ENCODE peak calls at places on chromosomes 3 and 15, in four cellular contexts. One of them, this sample, is unnamed.
A peak's percentile ranks its signal among the peaks of the same experiment; 100 is the strongest.

GRCh38 chr3:107143206-107143605 is 234.0 kb upstream of the CCDC54 start:
- DNase-seq in activated naive CD4-positive, alpha-beta T cell: no peak
- DNase-seq in effector memory CD8-positive, alpha-beta T cell: no peak
- DNase-seq in activated T-cell treated with anti-CD3 and anti-CD28 coated beads for 1 hour: no peak
- DNase-seq in this sample: no peak

GRCh38 chr15:67063689-67064606 is 1.5 kb upstream of the SMAD3 start:
- DNase-seq in activated naive CD4-positive, alpha-beta T cell: no peak
- DNase-seq in effector memory CD8-positive, alpha-beta T cell: no peak
- DNase-seq in activated T-cell treated with anti-CD3 and anti-CD28 coated beads for 1 hour: no peak
- DNase-seq in this sample: no peak

GRCh38 chr15:72616491-72617210 is 37.8 kb upstream of the GOLGA6B start:
- DNase-seq in activated naive CD4-positive, alpha-beta T cell: no peak
- DNase-seq in effector memory CD8-positive, alpha-beta T cell: no peak
- DNase-seq in activated T-cell treated with anti-CD3 and anti-CD28 coated beads for 1 hour: no peak
- DNase-seq in this sample: no peak

GRCh38 chr3:183464480-183464879 is 36.1 kb upstream of the MCF2L2 start:
- DNase-seq in activated naive CD4-positive, alpha-beta T cell: no peak
- DNase-seq in effector memory CD8-positive, alpha-beta T cell: no peak
- DNase-seq in activated T-cell treated with anti-CD3 and anti-CD28 coated beads for 1 hour: no peak
- DNase-seq in this sample: no peak

GRCh38 chr15:80904941-80905532 is 84.6 kb downstream of the MESD start:
- DNase-seq in activated naive CD4-positive, alpha-beta T cell: no peak
- DNase-seq in effector memory CD8-positive, alpha-beta T cell: no peak
- DNase-seq in activated T-cell treated with anti-CD3 and anti-CD28 coated beads for 1 hour: no peak
- DNase-seq in this sample: no peak

GRCh38 chr15:65264877-65265430 is 21.7 kb downstream of the PARP16 start:
- DNase-seq in activated naive CD4-positive, alpha-beta T cell: no peak
- DNase-seq in effector memory CD8-positive, alpha-beta T cell: no peak
- DNase-seq in activated T-cell treated with anti-CD3 and anti-CD28 coated beads for 1 hour: no peak
- DNase-seq in this sample: no peak

GRCh38 chr15:92693922-92694331 is 38.4 kb upstream of the FAM174B start:
- DNase-seq in activated naive CD4-positive, alpha-beta T cell: no peak
- DNase-seq in effector memory CD8-positive, alpha-beta T cell: no peak
- DNase-seq in activated T-cell treated with anti-CD3 and anti-CD28 coated beads for 1 hour: no peak
- DNase-seq in this sample: no peak

GRCh38 chr15:66945286-66945685 is 120.1 kb upstream of the SMAD3 start:
- DNase-seq in activated naive CD4-positive, alpha-beta T cell: no peak
- DNase-seq in effector memory CD8-positive, alpha-beta T cell: no peak
- DNase-seq in activated T-cell treated with anti-CD3 and anti-CD28 coated beads for 1 hour: no peak
- DNase-seq in this sample: no peak

GRCh38 chr3:121592856-121593702 is at the start of gene FBXO40:
- DNase-seq in activated naive CD4-positive, alpha-beta T cell: no peak
- DNase-seq in effector memory CD8-positive, alpha-beta T cell: no peak
- DNase-seq in activated T-cell treated with anti-CD3 and anti-CD28 coated beads for 1 hour: no peak
- DNase-seq in this sample: no peak

GRCh38 chr15:60074181-60074885 is 70.2 kb downstream of the FOXB1 start:
- DNase-seq in activated naive CD4-positive, alpha-beta T cell: no peak
- DNase-seq in effector memory CD8-positive, alpha-beta T cell: no peak
- DNase-seq in activated T-cell treated with anti-CD3 and anti-CD28 coated beads for 1 hour: no peak
- DNase-seq in this sample: peak; percentile 12

GRCh38 chr15:28992996-28993719 is 107.4 kb downstream of the APBA2 start:
- DNase-seq in activated naive CD4-positive, alpha-beta T cell: no peak
- DNase-seq in effector memory CD8-positive, alpha-beta T cell: no peak
- DNase-seq in activated T-cell treated with anti-CD3 and anti-CD28 coated beads for 1 hour: no peak
- DNase-seq in this sample: no peak

GRCh38 chr15:86139828-86140227 is 60.2 kb downstream of the AGBL1 start:
- DNase-seq in activated naive CD4-positive, alpha-beta T cell: no peak
- DNase-seq in effector memory CD8-positive, alpha-beta T cell: no peak
- DNase-seq in activated T-cell treated with anti-CD3 and anti-CD28 coated beads for 1 hour: peak; percentile 0
- DNase-seq in this sample: no peak

GRCh38 chr15:73081321-73081958 is 29.2 kb downstream of the NEO1 start:
- DNase-seq in activated naive CD4-positive, alpha-beta T cell: no peak
- DNase-seq in effector memory CD8-positive, alpha-beta T cell: peak; percentile 3
- DNase-seq in activated T-cell treated with anti-CD3 and anti-CD28 coated beads for 1 hour: no peak
- DNase-seq in this sample: peak; percentile 31

GRCh38 chr15:70870066-70870465 is 16.1 kb upstream of the LARP6 start:
- DNase-seq in activated naive CD4-positive, alpha-beta T cell: no peak
- DNase-seq in effector memory CD8-positive, alpha-beta T cell: no peak
- DNase-seq in activated T-cell treated with anti-CD3 and anti-CD28 coated beads for 1 hour: no peak
- DNase-seq in this sample: no peak

GRCh38 chr3:54773251-54773650 is 154.6 kb downstream of the LRTM1 start:
- DNase-seq in activated naive CD4-positive, alpha-beta T cell: no peak
- DNase-seq in effector memory CD8-positive, alpha-beta T cell: no peak
- DNase-seq in activated T-cell treated with anti-CD3 and anti-CD28 coated beads for 1 hour: no peak
- DNase-seq in this sample: no peak

GRCh38 chr15:88574062-88574461 is 27.6 kb upstream of the DET1 start:
- DNase-seq in activated naive CD4-positive, alpha-beta T cell: no peak
- DNase-seq in effector memory CD8-positive, alpha-beta T cell: no peak
- DNase-seq in activated T-cell treated with anti-CD3 and anti-CD28 coated beads for 1 hour: no peak
- DNase-seq in this sample: no peak

GRCh38 chr3:81502251-81502650 is 259.2 kb downstream of the GBE1 start:
- DNase-seq in activated naive CD4-positive, alpha-beta T cell: no peak
- DNase-seq in effector memory CD8-positive, alpha-beta T cell: no peak
- DNase-seq in activated T-cell treated with anti-CD3 and anti-CD28 coated beads for 1 hour: no peak
- DNase-seq in this sample: no peak

GRCh38 chr3:77506384-77506783 is 466.5 kb downstream of the ROBO2 start:
- DNase-seq in activated naive CD4-positive, alpha-beta T cell: no peak
- DNase-seq in effector memory CD8-positive, alpha-beta T cell: no peak
- DNase-seq in activated T-cell treated with anti-CD3 and anti-CD28 coated beads for 1 hour: no peak
- DNase-seq in this sample: no peak

GRCh38 chr3:157981819-157982218 is 124.4 kb downstream of the SHOX2 start:
- DNase-seq in activated naive CD4-positive, alpha-beta T cell: no peak
- DNase-seq in effector memory CD8-positive, alpha-beta T cell: no peak
- DNase-seq in activated T-cell treated with anti-CD3 and anti-CD28 coated beads for 1 hour: no peak
- DNase-seq in this sample: no peak

GRCh38 chr15:41894791-41895463 is 1.1 kb upstream of the SPTBN5 start:
- DNase-seq in activated naive CD4-positive, alpha-beta T cell: peak; percentile 26
- DNase-seq in effector memory CD8-positive, alpha-beta T cell: peak; percentile 91
- DNase-seq in activated T-cell treated with anti-CD3 and anti-CD28 coated beads for 1 hour: peak; percentile 78
- DNase-seq in this sample: peak; percentile 92